ENCODE peak calls at places on chromosomes 16 and 17, in nine cellular contexts. M, X, K, Z, T, V, Q, U and P are unnamed samples.

GRCh38 chr16:80592273-80592672 is 51.5 kb downstream of the DYNLRB2 start:
- DNase-seq in K (no peak), M (no peak), Z (no peak), T (no peak), U (no peak), X (no peak), V (no peak), Q (no peak), P (no peak)

GRCh38 chr17:5413682-5414081 is 5.8 kb downstream of the NUP88 start:
- DNase-seq in U (no peak), V (no peak), K (no peak), M (no peak), X (no peak), Q (no peak), Z (no peak), T (no peak), P (no peak)

GRCh38 chr17:2721603-2722002 is 10.0 kb upstream of the CLUH start:
- DNase-seq in V (no peak), U (no peak), T (no peak), Q (no peak), X (no peak), Z (no peak), K (no peak), M (no peak), P (no peak)

GRCh38 chr16:25151996-25152395 is 40.5 kb downstream of the LCMT1 start:
- DNase-seq in U (no peak), Z (no peak), M (no peak), X (no peak), Q (no peak), T (no peak), K (no peak), V (no peak), P (no peak)

GRCh38 chr17:20206068-20206467 is 196.9 kb downstream of the SPECC1 start:
- DNase-seq in X (no peak), Z (no peak), T (peak; percentile 17), K (no peak), V (no peak), M (no peak), U (no peak), Q (no peak), P (no peak)

GRCh38 chr16:68289621-68290329 is 21.0 kb downstream of the SLC7A6OS start:
- DNase-seq in V (no peak), X (no peak), T (peak; percentile 54), Z (no peak), Q (no peak), K (no peak), M (no peak), U (no peak), P (no peak)

GRCh38 chr17:49022391-49022941 is 25.3 kb downstream of the IGF2BP1 start:
- DNase-seq in K (no peak), V (no peak), U (no peak), Q (no peak), X (no peak), T (no peak), Z (no peak), M (no peak), P (no peak)

GRCh38 chr17:4594406-4595349 is 10.3 kb downstream of the SMTNL2 start:
- DNase-seq in T (peak; percentile 32), U (no peak), Q (no peak), V (no peak), X (no peak), M (no peak), Z (no peak), K (no peak), P (no peak)

GRCh38 chr17:58205936-58206335 is 13.1 kb downstream of the MKS1 start:
- DNase-seq in M (no peak), V (no peak), U (no peak), T (no peak), X (no peak), Z (no peak), K (no peak), Q (no peak), P (no peak)

GRCh38 chr17:39736319-39737165 is 1.2 kb upstream of the GRB7 start:
- DNase-seq in U (no peak), V (no peak), M (no peak), T (no peak), Z (no peak), X (no peak), Q (no peak), K (no peak), P (no peak)

GRCh38 chr16:86580063-86580797 is 1.9 kb downstream of the FOXL1 start:
- DNase-seq in T (no peak), V (no peak), Z (no peak), X (no peak), M (no peak), K (no peak), Q (no peak), U (no peak), P (no peak)

GRCh38 chr16:55672471-55672870 is 16.7 kb downstream of the SLC6A2 start:
- DNase-seq in T (no peak), V (peak; percentile 34), Q (peak; percentile 24), Z (no peak), X (no peak), M (no peak), U (no peak), K (peak; percentile 66), P (no peak)

GRCh38 chr16:2385441-2385840 is 43.8 kb upstream of the CCNF start:
- DNase-seq in K (no peak), T (no peak), Q (no peak), U (no peak), M (no peak), V (no peak), X (no peak), Z (no peak), P (no peak)

GRCh38 chr16:4217246-4218131 is 24.4 kb downstream of the SRL start:
- DNase-seq in Z (peak; percentile 37), X (no peak), U (no peak), Q (peak; percentile 62), T (no peak), M (no peak), K (no peak), V (peak; percentile 65), P (peak; percentile 76)

GRCh38 chr17:4945176-4945943 is 3.0 kb downstream of the PFN1 start:
- DNase-seq in Z (no peak), T (peak; percentile 92), U (peak; percentile 80), M (peak; percentile 72), X (no peak), Q (peak; percentile 86), V (peak; percentile 79), K (peak; percentile 84), P (no peak)

GRCh38 chr16:57283956-57284205 is 591 bp downstream of the PLLP start:
- DNase-seq in V (no peak), Q (no peak), K (no peak), T (no peak), U (no peak), X (no peak), M (no peak), Z (no peak), P (no peak)

GRCh38 chr16:66618588-66618987 is 14.1 kb downstream of the CMTM3 start:
- DNase-seq in T (no peak), Z (no peak), X (no peak), K (no peak), M (no peak), V (no peak), Q (peak; percentile 61), U (no peak), P (no peak)

GRCh38 chr16:62051942-62052341 is 15.7 kb upstream of the CDH8 start:
- DNase-seq in K (no peak), Q (no peak), Z (no peak), T (no peak), U (no peak), X (no peak), V (no peak), M (no peak), P (no peak)

GRCh38 chr17:19002805-19003542 is 1.6 kb downstream of the FAM83G start:
- DNase-seq in K (no peak), Q (no peak), M (no peak), Z (no peak), T (no peak), U (no peak), V (no peak), X (no peak), P (no peak)

GRCh38 chr17:68621065-68621464 is 19.9 kb upstream of the FAM20A start:
- DNase-seq in T (no peak), Q (no peak), V (no peak), K (no peak), Z (no peak), X (no peak), U (no peak), M (no peak), P (no peak)

GRCh38 chr17:49748791-49749190 is 15.1 kb downstream of the FAM117A start:
- DNase-seq in M (no peak), T (peak; percentile 71), X (no peak), K (no peak), Z (no peak), V (no peak), U (peak; percentile 44), Q (no peak), P (no peak)

GRCh38 chr16:19717319-19717718 is 708 bp downstream of the KNOP1 start:
- DNase-seq in X (no peak), U (no peak), M (no peak), V (no peak), Z (no peak), T (no peak), Q (no peak), K (peak; percentile 34), P (no peak)

GRCh38 chr17:81599719-81600486 is 37.0 kb downstream of the NPLOC4 start:
- DNase-seq in Q (no peak), U (no peak), Z (no peak), X (no peak), T (no peak), K (no peak), V (no peak), M (no peak), P (no peak)

GRCh38 chr16:83248735-83249469 is 558.9 kb upstream of the HSBP1 start:
- DNase-seq in X (no peak), U (no peak), V (no peak), Z (no peak), Q (no peak), M (no peak), K (no peak), T (no peak), P (no peak)

GRCh38 chr16:48494742-48495141 is 109.5 kb upstream of the SIAH1 start:
- DNase-seq in X (no peak), U (no peak), M (no peak), T (no peak), K (no peak), V (no peak), Z (no peak), Q (no peak), P (no peak)

GRCh38 chr17:79951361-79952264 is 84.1 kb downstream of the TBC1D16 start:
- DNase-seq in Q (no peak), M (peak; percentile 67), Z (no peak), V (peak; percentile 37), X (no peak), K (peak; percentile 70), T (no peak), U (no peak), P (no peak)

GRCh38 chr16:71637398-71637797 is 11.4 kb downstream of the MARVELD3 start:
- DNase-seq in Z (no peak), T (no peak), U (no peak), M (no peak), Q (no peak), K (no peak), V (no peak), X (no peak), P (no peak)

GRCh38 chr16:57307365-57307764 is 22.9 kb upstream of the PLLP start:
- DNase-seq in V (no peak), Z (no peak), X (no peak), K (peak; percentile 15), U (no peak), T (no peak), M (no peak), Q (no peak), P (no peak)

GRCh38 chr16:20285993-20286499 is 41.3 kb downstream of the GP2 start:
- DNase-seq in M (no peak), V (no peak), X (no peak), Q (no peak), K (no peak), U (no peak), T (no peak), Z (no peak), P (no peak)

GRCh38 chr16:11302977-11303376 is 21.8 kb upstream of the PRM1 start:
- DNase-seq in T (no peak), V (no peak), X (peak; percentile 90), K (no peak), Z (peak; percentile 43), Q (no peak), M (no peak), U (no peak), P (peak; percentile 93)

GRCh38 chr17:73821665-73822064 is 177.4 kb upstream of the SDK2 start:
- DNase-seq in Z (no peak), Q (no peak), V (no peak), K (no peak), U (no peak), M (no peak), T (no peak), X (no peak), P (no peak)